ENCODE peak calls at places on chromosomes 4 and X, in eight cellular contexts. One of them, this sample, is unnamed.
A peak's percentile ranks its signal among the peaks of the same experiment; 100 is the strongest.

GRCh38 chr4:59161249-59161648 is 2038.9 kb upstream of the ADGRL3 start:
- DNase-seq in SK-N-SH: no peak
- DNase-seq in A549: no peak
- DNase-seq in HCT116: no peak
- DNase-seq in K562: no peak
- DNase-seq in GM12878: no peak
- DNase-seq in HepG2: no peak
- DNase-seq in endothelial cell of umbilical vein: no peak
- DNase-seq in this sample: peak; percentile 24

GRCh38 chr4:67438975-67439374 is 106.3 kb downstream of the CENPC start:
- DNase-seq in SK-N-SH: no peak
- DNase-seq in GM12878: no peak
- DNase-seq in HepG2: no peak
- DNase-seq in A549: no peak
- DNase-seq in HCT116: no peak
- DNase-seq in K562: no peak
- DNase-seq in endothelial cell of umbilical vein: no peak
- DNase-seq in this sample: no peak

GRCh38 chrX:133654801-133655200 is 239.5 kb upstream of the GPC4 start:
- DNase-seq in SK-N-SH: no peak
- DNase-seq in GM12878: no peak
- DNase-seq in HCT116: no peak
- DNase-seq in HepG2: no peak
- DNase-seq in A549: no peak
- DNase-seq in endothelial cell of umbilical vein: no peak
- DNase-seq in K562: no peak
- DNase-seq in this sample: no peak

GRCh38 chr4:93791570-93792195 is 36.9 kb upstream of the ATOH1 start:
- DNase-seq in A549: peak; percentile 44
- DNase-seq in K562: peak; percentile 46
- DNase-seq in HepG2: peak; percentile 50
- DNase-seq in SK-N-SH: peak; percentile 59
- DNase-seq in GM12878: no peak
- DNase-seq in endothelial cell of umbilical vein: peak; percentile 41
- DNase-seq in HCT116: peak; percentile 55
- DNase-seq in this sample: peak; percentile 66

GRCh38 chr4:79823148-79823763 is 249.8 kb downstream of the ANTXR2 start:
- DNase-seq in K562: no peak
- DNase-seq in SK-N-SH: no peak
- DNase-seq in HCT116: no peak
- DNase-seq in endothelial cell of umbilical vein: no peak
- DNase-seq in HepG2: no peak
- DNase-seq in A549: no peak
- DNase-seq in GM12878: no peak
- DNase-seq in this sample: no peak

GRCh38 chrX:25721564-25721963 is 416.6 kb upstream of the MAGEB18 start:
- DNase-seq in endothelial cell of umbilical vein: peak; percentile 40
- DNase-seq in GM12878: no peak
- DNase-seq in A549: peak; percentile 18
- DNase-seq in HepG2: peak; percentile 1
- DNase-seq in SK-N-SH: no peak
- DNase-seq in K562: no peak
- DNase-seq in HCT116: no peak
- DNase-seq in this sample: peak; percentile 9

GRCh38 chr4:156820931-156821330 is 150.7 kb downstream of the PDGFC start:
- DNase-seq in HepG2: no peak
- DNase-seq in endothelial cell of umbilical vein: no peak
- DNase-seq in HCT116: no peak
- DNase-seq in K562: no peak
- DNase-seq in SK-N-SH: no peak
- DNase-seq in GM12878: no peak
- DNase-seq in A549: no peak
- DNase-seq in this sample: no peak

GRCh38 chr4:106898621-106899230 is 137.4 kb downstream of the DKK2 start:
- DNase-seq in HepG2: peak; percentile 32
- DNase-seq in A549: peak; percentile 44
- DNase-seq in endothelial cell of umbilical vein: peak; percentile 61
- DNase-seq in GM12878: no peak
- DNase-seq in SK-N-SH: peak; percentile 33
- DNase-seq in K562: peak; percentile 27
- DNase-seq in HCT116: peak; percentile 51
- DNase-seq in this sample: peak; percentile 69

GRCh38 chrX:10591363-10592036 is 28.9 kb downstream of the MID1 start:
- DNase-seq in A549: no peak
- DNase-seq in HepG2: no peak
- DNase-seq in SK-N-SH: no peak
- DNase-seq in GM12878: no peak
- DNase-seq in HCT116: no peak
- DNase-seq in endothelial cell of umbilical vein: no peak
- DNase-seq in K562: no peak
- DNase-seq in this sample: no peak

GRCh38 chr4:137069473-137069872 is 462.8 kb downstream of the PCDH18 start:
- DNase-seq in K562: no peak
- DNase-seq in HCT116: no peak
- DNase-seq in HepG2: no peak
- DNase-seq in SK-N-SH: no peak
- DNase-seq in endothelial cell of umbilical vein: no peak
- DNase-seq in GM12878: no peak
- DNase-seq in A549: no peak
- DNase-seq in this sample: no peak

GRCh38 chr4:169583563-169583962 is 28.8 kb downstream of the NEK1 start:
- DNase-seq in K562: no peak
- DNase-seq in endothelial cell of umbilical vein: peak; percentile 10
- DNase-seq in A549: no peak
- DNase-seq in SK-N-SH: no peak
- DNase-seq in HCT116: no peak
- DNase-seq in HepG2: no peak
- DNase-seq in GM12878: no peak
- DNase-seq in this sample: no peak

GRCh38 chr4:128940966-128941365 is 131.5 kb downstream of the JADE1 start:
- DNase-seq in SK-N-SH: no peak
- DNase-seq in endothelial cell of umbilical vein: no peak
- DNase-seq in HepG2: no peak
- DNase-seq in K562: no peak
- DNase-seq in A549: no peak
- DNase-seq in HCT116: no peak
- DNase-seq in GM12878: no peak
- DNase-seq in this sample: no peak

GRCh38 chrX:15356444-15356843 is 21.1 kb upstream of the PIGA start:
- DNase-seq in K562: no peak
- DNase-seq in endothelial cell of umbilical vein: no peak
- DNase-seq in HepG2: no peak
- DNase-seq in GM12878: no peak
- DNase-seq in SK-N-SH: no peak
- DNase-seq in HCT116: no peak
- DNase-seq in A549: no peak
- DNase-seq in this sample: peak; percentile 11

DNA sequence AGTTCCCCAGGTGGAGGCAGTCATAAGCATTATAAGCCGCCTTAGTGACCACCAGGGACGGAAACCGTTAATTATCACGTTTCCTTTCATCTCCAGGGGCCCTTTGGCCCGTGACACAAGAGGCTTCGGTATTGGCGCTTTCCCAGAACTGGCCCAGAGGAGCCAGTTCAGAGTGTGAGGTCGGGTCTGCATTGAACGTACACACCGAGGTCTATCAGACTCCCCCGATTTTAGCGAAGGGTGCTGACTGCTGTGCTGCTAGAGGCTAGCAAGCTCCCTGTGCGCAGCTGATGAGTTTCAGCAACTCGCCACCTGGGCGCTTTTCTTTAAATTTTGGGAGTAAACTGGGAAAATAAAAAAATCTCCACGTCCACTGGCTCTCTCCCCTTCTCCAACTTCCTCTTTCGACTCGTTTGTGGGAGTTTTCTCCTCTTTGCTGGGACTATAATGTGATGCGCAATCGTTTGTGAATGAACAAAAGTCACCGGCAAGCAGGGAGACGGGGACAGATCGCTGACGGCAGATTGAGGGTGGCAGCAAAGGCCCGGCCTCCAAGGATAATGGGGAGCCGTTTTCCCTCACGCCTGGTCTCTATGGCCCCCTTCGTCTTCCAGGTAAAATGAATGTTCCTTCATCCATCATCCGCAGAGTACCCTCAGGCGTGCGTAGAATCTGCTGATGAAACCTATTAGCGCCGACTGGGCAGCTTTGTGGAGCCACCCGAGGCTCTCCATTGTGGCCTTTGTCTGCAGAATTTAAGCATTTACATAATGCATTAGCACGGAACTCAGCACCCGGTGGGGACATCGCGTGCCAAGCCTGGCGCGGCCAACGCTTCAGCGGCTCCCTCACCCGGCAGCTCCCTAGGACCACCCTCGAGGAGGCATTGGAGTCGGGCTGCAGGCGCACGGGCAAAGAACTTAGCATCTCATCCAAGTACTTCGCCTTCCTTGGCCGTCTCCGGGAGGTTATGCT is 1.6 kb upstream of the LRAT start:
- DNase-seq in GM12878: no peak
- DNase-seq in SK-N-SH: peak; percentile 30
- DNase-seq in A549: no peak
- DNase-seq in HepG2: no peak
- DNase-seq in endothelial cell of umbilical vein: no peak
- DNase-seq in HCT116: no peak
- DNase-seq in K562: no peak
- DNase-seq in this sample: no peak
- TF ChIP-seq MAX in GM12878: no peak
- TF ChIP-seq MAX in SK-N-SH: no peak
- TF ChIP-seq MAX in A549: no peak
- TF ChIP-seq MAX in HepG2: no peak
- TF ChIP-seq MAX in endothelial cell of umbilical vein: no peak
- TF ChIP-seq MAX in HCT116: no peak
- TF ChIP-seq MAX in K562: no peak
- TF ChIP-seq MAX in this sample: no peak

DNA sequence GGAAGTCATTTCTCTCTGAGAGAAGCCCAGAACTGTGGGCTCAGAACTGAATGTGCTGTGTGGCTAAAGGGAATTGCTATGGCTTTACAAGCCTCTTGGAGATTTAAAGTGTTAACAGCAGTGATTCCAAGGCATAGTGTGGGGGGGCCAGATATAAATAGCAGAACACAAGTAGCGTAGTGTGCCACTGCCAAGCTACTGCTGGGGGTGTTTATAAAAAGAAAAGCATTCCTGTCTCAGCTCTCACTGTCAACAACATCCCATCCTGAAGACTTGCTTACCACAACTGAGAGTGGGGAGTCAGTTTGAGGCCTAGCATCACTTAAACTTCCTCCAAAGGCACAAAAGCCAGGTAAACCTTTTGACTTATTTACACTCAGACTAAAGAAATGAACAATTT is at the start of gene ART3:
- DNase-seq in HepG2: no peak
- DNase-seq in GM12878: no peak
- DNase-seq in K562: no peak
- DNase-seq in SK-N-SH: no peak
- DNase-seq in endothelial cell of umbilical vein: no peak
- DNase-seq in HCT116: no peak
- DNase-seq in A549: no peak
- DNase-seq in this sample: no peak
- H3K4me3 ChIP-seq in HepG2: no peak within 1 kb of the TSS
- H3K4me3 ChIP-seq in GM12878: no peak within 1 kb of the TSS
- H3K4me3 ChIP-seq in K562: no peak within 1 kb of the TSS
- H3K4me3 ChIP-seq in SK-N-SH: no peak within 1 kb of the TSS
- H3K4me3 ChIP-seq in endothelial cell of umbilical vein: no peak within 1 kb of the TSS
- H3K4me3 ChIP-seq in HCT116: no peak within 1 kb of the TSS
- H3K4me3 ChIP-seq in A549: no peak within 1 kb of the TSS
- H3K4me3 ChIP-seq in this sample: no peak within 1 kb of the TSS

GRCh38 chr4:72641611-72642010 is 72.6 kb upstream of the ADAMTS3 start:
- DNase-seq in HepG2: no peak
- DNase-seq in SK-N-SH: no peak
- DNase-seq in endothelial cell of umbilical vein: no peak
- DNase-seq in HCT116: no peak
- DNase-seq in K562: no peak
- DNase-seq in GM12878: no peak
- DNase-seq in A549: no peak
- DNase-seq in this sample: no peak
- TF ChIP-seq CTCF in HepG2: no peak
- TF ChIP-seq CTCF in SK-N-SH: no peak
- TF ChIP-seq CTCF in endothelial cell of umbilical vein: no peak
- TF ChIP-seq CTCF in HCT116: no peak
- TF ChIP-seq CTCF in K562: no peak
- TF ChIP-seq CTCF in GM12878: no peak
- TF ChIP-seq CTCF in A549: no peak
- TF ChIP-seq CTCF in this sample: no peak

GRCh38 chr4:110620352-110621327 is 2.2 kb downstream of the PITX2 start:
- DNase-seq in HepG2: no peak
- DNase-seq in K562: no peak
- DNase-seq in GM12878: no peak
- DNase-seq in endothelial cell of umbilical vein: peak; percentile 40
- DNase-seq in HCT116: no peak
- DNase-seq in SK-N-SH: peak; percentile 66
- DNase-seq in A549: no peak
- DNase-seq in this sample: no peak

GRCh38 chr4:110622841-110623709 is at the start of gene PITX2:
- DNase-seq in HepG2: no peak
- DNase-seq in endothelial cell of umbilical vein: peak; percentile 89
- DNase-seq in HCT116: peak; percentile 92
- DNase-seq in GM12878: no peak
- DNase-seq in A549: no peak
- DNase-seq in K562: peak; percentile 50
- DNase-seq in SK-N-SH: peak; percentile 89
- DNase-seq in this sample: no peak

GRCh38 chr4:110623710-110624015 is 786 bp upstream of the PITX2 start:
- DNase-seq in HepG2: no peak
- DNase-seq in SK-N-SH: no peak
- DNase-seq in HCT116: no peak
- DNase-seq in K562: no peak
- DNase-seq in GM12878: no peak
- DNase-seq in endothelial cell of umbilical vein: no peak
- DNase-seq in A549: no peak
- DNase-seq in this sample: no peak

GRCh38 chr4:110621328-110621812 is 1.5 kb downstream of the PITX2 start:
- DNase-seq in HepG2: no peak
- DNase-seq in GM12878: no peak
- DNase-seq in K562: no peak
- DNase-seq in HCT116: no peak
- DNase-seq in A549: no peak
- DNase-seq in SK-N-SH: no peak
- DNase-seq in endothelial cell of umbilical vein: no peak
- DNase-seq in this sample: no peak

DNA sequence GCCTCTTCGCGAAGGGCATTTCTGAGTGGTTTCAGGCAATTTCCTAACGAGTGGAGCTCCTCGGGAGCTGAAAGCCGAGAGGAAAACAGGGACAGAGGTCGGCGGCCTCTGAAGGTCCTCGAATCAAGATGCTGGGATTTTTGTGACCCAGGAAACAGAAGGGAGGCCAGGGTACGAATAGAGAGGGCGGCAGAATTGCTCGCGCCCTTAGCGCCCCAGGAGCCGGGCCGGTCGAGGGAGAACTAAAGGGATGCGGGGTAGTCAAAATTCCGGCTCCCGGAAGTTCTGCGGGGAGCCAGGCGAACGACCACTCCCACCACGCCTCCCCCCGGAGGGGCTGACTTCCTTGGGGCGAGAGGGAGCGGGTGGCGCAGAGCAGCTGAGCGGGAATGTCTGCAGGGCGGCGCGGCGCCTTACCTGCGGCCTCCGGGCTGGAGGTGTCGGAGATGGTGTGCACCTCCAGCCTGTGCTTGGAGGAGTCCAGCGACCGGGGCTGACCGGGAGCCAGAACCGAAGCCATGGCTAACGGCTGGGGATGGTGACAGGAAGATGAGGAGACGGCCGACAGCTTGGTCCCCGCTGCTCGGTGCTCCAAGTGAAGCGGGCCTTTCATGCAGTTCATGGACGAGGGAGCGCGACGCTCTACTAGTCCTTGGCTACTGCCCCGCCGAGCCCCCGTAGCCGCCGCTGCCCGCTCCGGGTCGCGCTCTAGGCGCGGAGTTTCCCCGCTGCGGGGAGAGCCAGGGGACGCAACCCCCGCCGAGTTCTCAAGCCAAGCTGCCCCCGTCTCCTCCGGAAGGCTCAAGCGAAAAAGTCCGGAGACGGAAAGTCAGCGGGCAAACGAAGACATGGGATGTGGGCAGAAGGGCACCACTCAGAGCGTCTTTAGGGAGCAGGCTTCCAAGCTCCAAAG is 782 bp downstream of the PITX2 start:
- DNase-seq in SK-N-SH: no peak
- DNase-seq in K562: no peak
- DNase-seq in HepG2: no peak
- DNase-seq in endothelial cell of umbilical vein: no peak
- DNase-seq in GM12878: no peak
- DNase-seq in A549: no peak
- DNase-seq in HCT116: no peak
- DNase-seq in this sample: no peak
- TF ChIP-seq MAX in SK-N-SH: no peak
- TF ChIP-seq MAX in K562: no peak
- TF ChIP-seq MAX in HepG2: no peak
- TF ChIP-seq MAX in endothelial cell of umbilical vein: no peak
- TF ChIP-seq MAX in GM12878: no peak
- TF ChIP-seq MAX in A549: no peak
- TF ChIP-seq MAX in HCT116: no peak
- TF ChIP-seq MAX in this sample: no peak